ENCODE peak calls at places on chromosomes 16 and 17, in ten cellular contexts. B is activated CD4-positive, alpha-beta memory T cell treated with anti-CD3 and anti-CD28 coated beads for 36 hours; U is psoas muscle; A is stimulated activated naive CD8-positive, alpha-beta T cell treated with anti-CD3 and anti-CD28 coated beads, Interleukin-15, Interleukin-2, amounts not matched to agents 100 U/mL and 50 U/mL, for 24 hours; E is stimulated activated CD4-positive, alpha-beta T cell treated with anti-CD3 and anti-CD28 coated beads, Interleukin-12 subunit alpha, Interleukin-12 subunit beta, amount 100 ng/mL, for 4 hours; J is T-helper 9 cell; Q is fibroblast of the aortic adventitia; G is RPMI7951; V is activated CD4-positive, alpha-beta T cell treated with anti-CD3 and anti-CD28 coated beads, Interleukin-2, amount 50 U/mL, for 4 hours; C is OCI-M1. S is an unnamed sample.

GRCh38 chr17:75779987-75780889 is 4.4 kb upstream of the UNK start:
- DNase-seq in B (no peak), U (no peak), A (no peak), E (no peak), J (no peak), Q (no peak), G (no peak), V (no peak), C (peak), S (no peak)

GRCh38 chr16:28935333-28935732 is 3.6 kb downstream of the CD19 start:
- DNase-seq in B (no peak), U (no peak), A (no peak), E (no peak), J (no peak), Q (no peak), G (peak), V (no peak), C (no peak), S (no peak)

GRCh38 chr17:19630651-19631050 is 17.9 kb upstream of the ALDH3A2 start:
- DNase-seq in B (no peak), U (no peak), A (no peak), E (no peak), J (no peak), Q (no peak), G (no peak), V (no peak), C (no peak), S (peak)

GRCh38 chr17:17425005-17425404 is 51.8 kb upstream of the MED9 start:
- DNase-seq in B (no peak), U (no peak), A (no peak), E (no peak), J (no peak), Q (no peak), G (no peak), V (no peak), C (no peak), S (no peak)

GRCh38 chr17:44102845-44103622 is 20.4 kb downstream of the HDAC5 start:
- DNase-seq in B (no peak), U (no peak), A (no peak), E (no peak), J (no peak), Q (no peak), G (no peak), V (no peak), C (no peak), S (no peak)

GRCh38 chr17:2087597-2088211 is 32.8 kb downstream of the HIC1 start:
- DNase-seq in B (peak), U (no peak), A (peak), E (peak), J (peak), Q (peak), G (peak), V (peak), C (peak), S (peak)

GRCh38 chr17:34301986-34302385 is 16.4 kb downstream of the CCL11 start:
- DNase-seq in B (no peak), U (no peak), A (no peak), E (no peak), J (no peak), Q (peak), G (no peak), V (no peak), C (no peak), S (no peak)

GRCh38 chr17:50687200-50688066 is 20.3 kb downstream of the ANKRD40 start:
- DNase-seq in B (no peak), U (peak), A (no peak), E (no peak), J (no peak), Q (peak), G (peak), V (no peak), C (no peak), S (no peak)

GRCh38 chr16:84718-85452 is 6.9 kb downstream of the MPG start:
- DNase-seq in B (peak), U (peak), A (peak), E (peak), J (no peak), Q (peak), G (peak), V (peak), C (no peak), S (peak)

GRCh38 chr16:14378684-14379467 is 251.2 kb downstream of the PARN start:
- DNase-seq in B (no peak), U (no peak), A (no peak), E (no peak), J (no peak), Q (no peak), G (peak), V (no peak), C (no peak), S (peak)

GRCh38 chr17:59365383-59365981 is 34.0 kb downstream of the YPEL2 start:
- DNase-seq in B (no peak), U (no peak), A (no peak), E (no peak), J (no peak), Q (no peak), G (no peak), V (no peak), C (peak), S (no peak)